ENCODE peak calls at places on chromosome 21, in seven cellular contexts. M, F, H, G, J, R and S are unnamed samples.

GRCh38 chr21:32728455-32729237 is 833 bp upstream of the SYNJ1 start:
- DNase-seq in F (no peak), G (no peak), H (no peak), R (no peak), J (no peak), M (no peak), S (no peak)

GRCh38 chr21:25872271-25872670 is 137.5 kb downstream of the GABPA start:
- DNase-seq in G (no peak), H (no peak), F (peak), R (no peak), J (no peak), M (no peak), S (peak)

GRCh38 chr21:44762221-44763049 is 39.2 kb downstream of the UBE2G2 start:
- DNase-seq in H (no peak), G (no peak), F (no peak), J (no peak), M (no peak), R (no peak), S (no peak)

GRCh38 chr21:44800103-44800502 is 1.5 kb downstream of the UBE2G2 start:
- DNase-seq in R (peak), F (no peak), J (no peak), G (no peak), H (peak), M (no peak), S (peak)

GRCh38 chr21:20661745-20662470 is 336.3 kb upstream of the NCAM2 start:
- DNase-seq in H (no peak), J (no peak), F (no peak), M (no peak), R (no peak), G (no peak), S (no peak)

GRCh38 chr21:20998886-20999285 is 677 bp downstream of the NCAM2 start:
- DNase-seq in M (no peak), G (no peak), F (no peak), J (no peak), R (no peak), H (no peak), S (no peak)

GRCh38 chr21:45011426-45011825 is 63.0 kb upstream of the ADARB1 start:
- DNase-seq in F (no peak), R (no peak), G (no peak), M (no peak), H (no peak), J (no peak), S (no peak)

GRCh38 chr21:43802713-43803313 is 13.4 kb downstream of the RRP1 start:
- DNase-seq in M (no peak), R (no peak), H (no peak), G (no peak), F (no peak), J (no peak), S (no peak)

GRCh38 chr21:26171310-26172100 is 935 bp upstream of the APP start:
- DNase-seq in M (no peak), H (peak), R (no peak), F (no peak), J (no peak), G (no peak), S (no peak)

GRCh38 chr21:44856131-44856530 is 17.4 kb downstream of the PTTG1IP start:
- DNase-seq in F (no peak), J (no peak), H (no peak), M (no peak), R (no peak), G (no peak), S (no peak)

GRCh38 chr21:18265955-18266354 is 21.3 kb downstream of the CHODL start:
- DNase-seq in H (no peak), R (no peak), M (no peak), G (no peak), J (no peak), F (no peak), S (no peak)

GRCh38 chr21:17679002-17679600 is 66.4 kb upstream of the BTG3 start:
- DNase-seq in M (peak), F (no peak), G (peak), H (peak), J (peak), R (peak), S (peak)

GRCh38 chr21:10463156-10463555 is 58.2 kb upstream of the TPTE start:
- DNase-seq in M (peak), G (no peak), H (no peak), R (no peak), F (no peak), J (no peak), S (no peak)

GRCh38 chr21:43320526-43320925 is 106.4 kb downstream of the SIK1 start:
- DNase-seq in J (no peak), F (no peak), H (no peak), G (no peak), M (no peak), R (no peak), S (no peak)

GRCh38 chr21:44944596-44944995 is 4.8 kb downstream of the SLX9 start:
- DNase-seq in J (no peak), R (no peak), F (no peak), H (no peak), M (no peak), G (no peak), S (no peak)

GRCh38 chr21:31181089-31181757 is 142.9 kb upstream of the KRTAP19-8 start:
- DNase-seq in R (no peak), F (no peak), M (no peak), J (no peak), G (no peak), H (no peak), S (no peak)

GRCh38 chr21:45871616-45872236 is 109.8 kb upstream of the COL6A1 start:
- DNase-seq in F (no peak), M (no peak), R (peak), J (no peak), G (no peak), H (no peak), S (no peak)

GRCh38 chr21:25997788-25998611 is 172.6 kb downstream of the APP start:
- DNase-seq in G (no peak), F (no peak), M (no peak), J (peak), R (peak), H (no peak), S (no peak)

GRCh38 chr21:37619464-37619974 is 252.9 kb downstream of the DYRK1A start:
- DNase-seq in J (no peak), M (no peak), G (no peak), F (no peak), R (no peak), H (no peak), S (no peak)

GRCh38 chr21:25638634-25639166 is 358 bp upstream of the JAM2 start:
- DNase-seq in G (peak), R (no peak), H (no peak), M (no peak), J (no peak), F (no peak), S (no peak)

GRCh38 chr21:14235101-14235500 is 19.1 kb downstream of the RBM11 start:
- DNase-seq in J (no peak), F (no peak), G (no peak), H (no peak), R (no peak), M (no peak), S (no peak)

GRCh38 chr21:33071878-33072306 is 2.0 kb downstream of the OLIG1 start:
- DNase-seq in F (peak), H (no peak), M (no peak), R (no peak), J (no peak), G (no peak), S (peak)

GRCh38 chr21:45270306-45270821 is 17.3 kb downstream of the POFUT2 start:
- DNase-seq in G (no peak), R (no peak), J (no peak), M (no peak), F (no peak), H (no peak), S (no peak)

GRCh38 chr21:43984905-43985689 is 27.0 kb upstream of the TRAPPC10 start:
- DNase-seq in G (no peak), H (peak), F (no peak), J (no peak), M (no peak), R (no peak), S (no peak)

GRCh38 chr21:17118638-17119384 is 394.0 kb upstream of the CXADR start:
- DNase-seq in G (no peak), R (no peak), M (no peak), F (no peak), H (no peak), J (no peak), S (no peak)

GRCh38 chr21:31872452-31873274 is at the start of gene HUNK:
- DNase-seq in M (no peak), J (no peak), F (no peak), G (no peak), H (peak), R (peak), S (peak)

GRCh38 chr21:39885119-39885848 is 18.0 kb downstream of the PCP4 start:
- DNase-seq in G (no peak), F (no peak), J (no peak), R (no peak), H (peak), M (no peak), S (no peak)

GRCh38 chr21:43701936-43702784 is 16.8 kb upstream of the PDXK start:
- DNase-seq in R (no peak), H (no peak), M (no peak), G (no peak), J (no peak), F (no peak), S (no peak)

GRCh38 chr21:37149411-37149810 is 76.4 kb downstream of the TTC3 start:
- DNase-seq in G (no peak), F (no peak), R (peak), J (no peak), H (no peak), M (no peak), S (no peak)

GRCh38 chr21:43865471-43866181 is 603 bp downstream of the AGPAT3 start:
- DNase-seq in J (no peak), R (no peak), G (no peak), M (peak), H (peak), F (peak), S (peak)

GRCh38 chr21:15826147-15826780 is 96.5 kb downstream of the USP25 start:
- DNase-seq in R (peak), H (peak), M (peak), J (peak), G (peak), F (no peak), S (peak)

GRCh38 chr21:43811262-43812105 is 22.1 kb downstream of the RRP1 start:
- DNase-seq in M (no peak), J (no peak), G (no peak), R (no peak), H (no peak), F (no peak), S (no peak)

GRCh38 chr21:44649701-44650100 is 3.5 kb downstream of the KRTAP10-11 start:
- DNase-seq in H (no peak), G (no peak), F (no peak), J (no peak), M (no peak), R (no peak), S (no peak)

GRCh38 chr21:24727803-24728425 is 879.4 kb downstream of the MRPL39 start:
- DNase-seq in F (no peak), R (no peak), J (no peak), G (no peak), H (no peak), M (no peak), S (no peak)

GRCh38 chr21:34072145-34073031 is 990 bp upstream of the MRPS6 start:
- DNase-seq in F (no peak), M (no peak), R (no peak), J (no peak), H (no peak), G (no peak), S (no peak)
- TF ChIP-seq JUND in F (no peak), M (no peak), R (no peak), J (no peak), H (no peak), G (no peak), S (no peak)

DNA sequence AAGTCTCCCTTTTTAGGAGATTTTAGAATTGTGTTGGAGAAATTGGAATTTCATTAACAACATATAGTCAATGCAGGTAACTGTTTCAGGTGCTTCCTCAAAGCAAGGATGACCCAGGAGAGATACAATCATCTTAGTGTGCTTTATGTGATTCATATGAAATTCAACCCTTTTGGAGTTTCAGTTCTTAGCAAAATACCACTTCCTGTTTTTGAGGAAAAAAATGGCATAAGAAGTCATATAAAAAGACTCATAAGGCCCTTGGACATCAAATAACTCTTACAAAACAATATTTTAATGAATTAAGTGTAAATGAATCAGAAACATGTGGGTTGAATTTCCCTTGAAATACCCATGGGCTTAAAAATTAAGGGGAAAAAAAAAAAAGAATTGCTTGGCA is 926.6 kb downstream of the LTN1 start:
- DNase-seq in J (no peak), F (no peak), R (no peak), G (no peak), M (no peak), H (no peak), S (no peak)
- TF ChIP-seq JUND in J (no peak), F (no peak), R (no peak), G (no peak), M (no peak), H (no peak), S (no peak)

GRCh38 chr21:42079939-42080787 is 9.0 kb downstream of the UMODL1 start:
- DNase-seq in H (no peak), M (no peak), F (no peak), J (no peak), R (no peak), G (no peak), S (no peak)
- TF ChIP-seq JUND in H (no peak), M (no peak), F (no peak), J (no peak), R (no peak), G (no peak), S (no peak)

GRCh38 chr21:38669186-38669585 is 136.5 kb upstream of the ETS2 start:
- DNase-seq in M (peak), J (no peak), H (peak), F (no peak), G (no peak), R (peak), S (peak)
- TF ChIP-seq JUND in M (no peak), J (no peak), H (no peak), F (no peak), G (no peak), R (no peak), S (no peak)

DNA sequence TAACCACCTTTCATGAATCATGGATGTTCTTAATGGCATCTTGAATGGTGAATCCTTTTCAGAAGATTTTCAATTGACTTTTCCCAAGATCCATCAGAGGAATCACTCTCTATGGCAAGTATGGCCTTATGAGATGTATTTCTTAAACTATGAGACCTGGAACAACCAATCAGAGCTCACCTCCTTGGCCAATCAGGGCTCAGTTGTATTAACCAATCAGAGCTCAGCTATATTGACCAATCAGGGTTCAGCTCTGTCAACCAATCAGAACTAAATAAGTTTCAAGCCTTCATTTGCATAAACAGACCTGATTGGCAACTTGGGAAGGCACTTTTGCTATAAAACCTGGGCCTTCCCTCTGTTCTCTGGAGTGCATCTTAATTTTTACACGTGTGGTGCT is 13.6 kb upstream of the FAM3B start:
- DNase-seq in R (no peak), G (no peak), H (no peak), F (no peak), J (no peak), M (peak), S (peak)
- TF ChIP-seq JUND in R (no peak), G (no peak), H (no peak), F (no peak), J (no peak), M (no peak), S (no peak)

GRCh38 chr21:35852820-35853219 is 207.5 kb downstream of the SETD4 start:
- DNase-seq in H (no peak), M (no peak), J (no peak), F (no peak), R (no peak), G (no peak), S (no peak)

GRCh38 chr21:35853321-35853922 is 206.9 kb downstream of the SETD4 start:
- DNase-seq in F (no peak), J (no peak), M (no peak), R (no peak), H (no peak), G (no peak), S (no peak)

GRCh38 chr21:35849131-35849530 is 211.2 kb downstream of the SETD4 start:
- DNase-seq in R (no peak), F (no peak), H (no peak), M (no peak), J (no peak), G (no peak), S (no peak)

GRCh38 chr21:35850542-35851103 is 209.7 kb downstream of the SETD4 start:
- DNase-seq in R (no peak), F (no peak), J (no peak), M (no peak), G (no peak), H (no peak), S (no peak)

GRCh38 chr21:35850029-35850428 is 210.3 kb downstream of the SETD4 start:
- DNase-seq in H (no peak), R (no peak), M (no peak), J (no peak), F (no peak), G (no peak), S (no peak)
- TF ChIP-seq JUND in H (no peak), R (no peak), M (no peak), J (no peak), F (no peak), G (no peak), S (no peak)

GRCh38 chr21:35048183-35048601 is 910 bp downstream of the RUNX1 start:
- DNase-seq in M (no peak), J (no peak), R (no peak), H (peak), F (no peak), G (no peak), S (peak)
- TF ChIP-seq JUND in M (no peak), J (no peak), R (no peak), H (no peak), F (no peak), G (no peak), S (no peak)

GRCh38 chr21:27423906-27424595 is 457.2 kb upstream of the ADAMTS5 start:
- DNase-seq in F (no peak), J (no peak), R (no peak), M (no peak), G (no peak), H (no peak), S (no peak)

GRCh38 chr21:27422435-27422834 is 455.5 kb upstream of the ADAMTS5 start:
- DNase-seq in G (no peak), J (no peak), F (no peak), H (no peak), M (no peak), R (no peak), S (no peak)

GRCh38 chr21:27424601-27425000 is 457.7 kb upstream of the ADAMTS5 start:
- DNase-seq in H (no peak), M (no peak), J (no peak), R (no peak), F (no peak), G (no peak), S (no peak)

GRCh38 chr21:27421654-27422053 is 454.8 kb upstream of the ADAMTS5 start:
- DNase-seq in M (no peak), F (no peak), R (no peak), G (no peak), J (no peak), H (no peak), S (no peak)

DNA sequence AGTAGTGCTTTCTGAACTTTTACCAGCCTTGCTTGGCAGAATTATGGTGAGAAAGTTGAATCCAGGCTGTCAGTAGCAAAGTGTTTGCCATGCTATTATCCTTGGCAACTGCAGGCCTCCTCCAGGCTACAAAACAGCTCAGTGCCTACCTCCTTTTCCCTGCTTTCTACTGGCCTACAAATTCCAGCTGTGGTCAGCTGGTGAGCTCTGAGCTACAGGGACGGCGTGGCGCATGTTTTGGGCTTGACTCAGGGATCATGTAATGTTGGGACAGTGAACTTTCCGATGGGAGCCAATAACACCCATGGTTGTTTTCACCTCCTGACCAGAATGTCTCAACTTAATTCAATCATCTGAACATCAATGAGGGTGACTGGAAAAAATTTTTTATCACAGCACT is 456.2 kb upstream of the ADAMTS5 start:
- DNase-seq in F (no peak), H (no peak), G (no peak), J (no peak), R (no peak), M (no peak), S (peak)
- TF ChIP-seq JUND in F (no peak), H (no peak), G (no peak), J (no peak), R (no peak), M (no peak), S (no peak)